ENCODE peak calls at places on chromosomes 5 and 9, in seven cellular contexts. One of them, this sample, is unnamed.

GRCh38 chr5:175059687-175060194 is 335.4 kb downstream of the MSX2 start:
- DNase-seq in cardiac muscle cell: no peak
- DNase-seq in uterus: no peak
- DNase-seq in AG04450: peak
- DNase-seq in GM23338: peak
- DNase-seq in GM12878: no peak
- DNase-seq in foreskin fibroblast: no peak
- DNase-seq in this sample: no peak

GRCh38 chr9:2639786-2640185 is 18.2 kb downstream of the VLDLR start:
- DNase-seq in cardiac muscle cell: peak
- DNase-seq in uterus: no peak
- DNase-seq in AG04450: no peak
- DNase-seq in GM23338: no peak
- DNase-seq in GM12878: no peak
- DNase-seq in foreskin fibroblast: peak
- DNase-seq in this sample: no peak

GRCh38 chr9:22147818-22148573 is 138.9 kb upstream of the CDKN2B start:
- DNase-seq in cardiac muscle cell: peak
- DNase-seq in uterus: no peak
- DNase-seq in AG04450: peak
- DNase-seq in GM23338: no peak
- DNase-seq in GM12878: no peak
- DNase-seq in foreskin fibroblast: peak
- DNase-seq in this sample: peak

GRCh38 chr5:169637085-169637855 is at the start of gene DOCK2:
- DNase-seq in cardiac muscle cell: no peak
- DNase-seq in uterus: no peak
- DNase-seq in AG04450: no peak
- DNase-seq in GM23338: peak
- DNase-seq in GM12878: no peak
- DNase-seq in foreskin fibroblast: no peak
- DNase-seq in this sample: no peak

GRCh38 chr5:95859327-95860060 is 37.0 kb upstream of the GLRX start:
- DNase-seq in cardiac muscle cell: peak
- DNase-seq in uterus: peak
- DNase-seq in AG04450: peak
- DNase-seq in GM23338: no peak
- DNase-seq in GM12878: no peak
- DNase-seq in foreskin fibroblast: peak
- DNase-seq in this sample: no peak

GRCh38 chr5:171418316-171418981 is 998 bp upstream of the FGF18 start:
- DNase-seq in cardiac muscle cell: peak
- DNase-seq in uterus: peak
- DNase-seq in AG04450: peak
- DNase-seq in GM23338: peak
- DNase-seq in GM12878: no peak
- DNase-seq in foreskin fibroblast: peak
- DNase-seq in this sample: peak

GRCh38 chr5:174087783-174088182 is 42.3 kb downstream of the NSG2 start:
- DNase-seq in cardiac muscle cell: no peak
- DNase-seq in uterus: no peak
- DNase-seq in AG04450: no peak
- DNase-seq in GM23338: no peak
- DNase-seq in GM12878: no peak
- DNase-seq in foreskin fibroblast: no peak
- DNase-seq in this sample: no peak

GRCh38 chr5:124650960-124651662 is 95.3 kb downstream of the ZNF608 start:
- DNase-seq in cardiac muscle cell: peak
- DNase-seq in uterus: no peak
- DNase-seq in AG04450: peak
- DNase-seq in GM23338: no peak
- DNase-seq in GM12878: no peak
- DNase-seq in foreskin fibroblast: no peak
- DNase-seq in this sample: peak

GRCh38 chr9:137127301-137128157 is 11.4 kb upstream of the GRIN1 start:
- DNase-seq in cardiac muscle cell: peak
- DNase-seq in uterus: no peak
- DNase-seq in AG04450: no peak
- DNase-seq in GM23338: no peak
- DNase-seq in GM12878: no peak
- DNase-seq in foreskin fibroblast: no peak
- DNase-seq in this sample: no peak

GRCh38 chr5:135490245-135491037 is 38.3 kb upstream of the TIFAB start:
- DNase-seq in cardiac muscle cell: peak
- DNase-seq in uterus: no peak
- DNase-seq in AG04450: no peak
- DNase-seq in GM23338: peak
- DNase-seq in GM12878: no peak
- DNase-seq in foreskin fibroblast: no peak
- DNase-seq in this sample: no peak

GRCh38 chr5:19547640-19548039 is 440.4 kb downstream of the CDH18 start:
- DNase-seq in cardiac muscle cell: peak
- DNase-seq in uterus: no peak
- DNase-seq in AG04450: no peak
- DNase-seq in GM23338: no peak
- DNase-seq in GM12878: no peak
- DNase-seq in foreskin fibroblast: peak
- DNase-seq in this sample: no peak

GRCh38 chr5:82403026-82403425 is 124.9 kb upstream of the RPS23 start:
- DNase-seq in cardiac muscle cell: no peak
- DNase-seq in uterus: no peak
- DNase-seq in AG04450: no peak
- DNase-seq in GM23338: no peak
- DNase-seq in GM12878: no peak
- DNase-seq in foreskin fibroblast: no peak
- DNase-seq in this sample: no peak

GRCh38 chr9:121556082-121556481 is 56.4 kb upstream of the GGTA1 start:
- DNase-seq in cardiac muscle cell: no peak
- DNase-seq in uterus: no peak
- DNase-seq in AG04450: no peak
- DNase-seq in GM23338: no peak
- DNase-seq in GM12878: no peak
- DNase-seq in foreskin fibroblast: no peak
- DNase-seq in this sample: no peak

GRCh38 chr5:149434162-149435014 is 55.3 kb upstream of the IL17B start:
- DNase-seq in cardiac muscle cell: peak
- DNase-seq in uterus: peak
- DNase-seq in AG04450: peak
- DNase-seq in GM23338: peak
- DNase-seq in GM12878: no peak
- DNase-seq in foreskin fibroblast: peak
- DNase-seq in this sample: no peak

GRCh38 chr5:127013407-127013806 is 17.0 kb downstream of the MARCHF3 start:
- DNase-seq in cardiac muscle cell: no peak
- DNase-seq in uterus: no peak
- DNase-seq in AG04450: no peak
- DNase-seq in GM23338: no peak
- DNase-seq in GM12878: no peak
- DNase-seq in foreskin fibroblast: peak
- DNase-seq in this sample: no peak

GRCh38 chr5:29089591-29090141 is 2051.3 kb upstream of the CDH9 start:
- DNase-seq in cardiac muscle cell: no peak
- DNase-seq in uterus: no peak
- DNase-seq in AG04450: no peak
- DNase-seq in GM23338: no peak
- DNase-seq in GM12878: no peak
- DNase-seq in foreskin fibroblast: no peak
- DNase-seq in this sample: no peak

GRCh38 chr5:6522337-6522736 is 73.7 kb downstream of the UBE2QL1 start:
- DNase-seq in cardiac muscle cell: no peak
- DNase-seq in uterus: no peak
- DNase-seq in AG04450: no peak
- DNase-seq in GM23338: no peak
- DNase-seq in GM12878: no peak
- DNase-seq in foreskin fibroblast: no peak
- DNase-seq in this sample: no peak

GRCh38 chr5:6525422-6525821 is 76.8 kb downstream of the UBE2QL1 start:
- DNase-seq in cardiac muscle cell: no peak
- DNase-seq in uterus: no peak
- DNase-seq in AG04450: no peak
- DNase-seq in GM23338: no peak
- DNase-seq in GM12878: no peak
- DNase-seq in foreskin fibroblast: no peak
- DNase-seq in this sample: no peak

GRCh38 chr5:6522983-6523382 is 74.3 kb downstream of the UBE2QL1 start:
- DNase-seq in cardiac muscle cell: no peak
- DNase-seq in uterus: no peak
- DNase-seq in AG04450: no peak
- DNase-seq in GM23338: no peak
- DNase-seq in GM12878: no peak
- DNase-seq in foreskin fibroblast: no peak
- DNase-seq in this sample: no peak

GRCh38 chr5:6527749-6528455 is 79.2 kb downstream of the UBE2QL1 start:
- DNase-seq in cardiac muscle cell: no peak
- DNase-seq in uterus: no peak
- DNase-seq in AG04450: no peak
- DNase-seq in GM23338: no peak
- DNase-seq in GM12878: no peak
- DNase-seq in foreskin fibroblast: no peak
- DNase-seq in this sample: no peak

DNA sequence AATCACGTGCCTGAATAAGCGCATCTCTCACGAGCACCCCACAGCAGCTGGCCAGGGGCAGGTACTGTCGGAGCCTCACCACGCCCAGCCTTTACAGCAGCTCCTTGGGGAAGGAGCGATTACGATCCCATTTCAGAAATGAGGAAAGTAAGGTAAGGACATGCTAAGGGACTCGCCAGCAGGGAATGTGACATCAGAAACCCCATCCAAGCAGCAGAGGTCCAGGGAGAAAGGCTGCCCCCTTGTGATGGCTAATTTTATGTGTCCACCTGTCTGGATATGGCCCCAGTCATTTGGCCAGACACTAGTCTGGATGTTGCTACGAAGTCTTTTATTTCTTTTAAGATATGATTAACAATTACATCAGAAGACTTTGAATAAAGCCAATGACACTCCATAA is 77.3 kb downstream of the UBE2QL1 start:
- DNase-seq in cardiac muscle cell: peak
- DNase-seq in uterus: no peak
- DNase-seq in AG04450: no peak
- DNase-seq in GM23338: peak
- DNase-seq in GM12878: no peak
- DNase-seq in foreskin fibroblast: no peak
- DNase-seq in this sample: no peak
- TF ChIP-seq CTCF in cardiac muscle cell: peak
- TF ChIP-seq CTCF in uterus: no peak
- TF ChIP-seq CTCF in AG04450: no peak
- TF ChIP-seq CTCF in GM23338: peak
- TF ChIP-seq CTCF in GM12878: peak
- TF ChIP-seq CTCF in foreskin fibroblast: peak
- TF ChIP-seq CTCF in this sample: peak

DNA sequence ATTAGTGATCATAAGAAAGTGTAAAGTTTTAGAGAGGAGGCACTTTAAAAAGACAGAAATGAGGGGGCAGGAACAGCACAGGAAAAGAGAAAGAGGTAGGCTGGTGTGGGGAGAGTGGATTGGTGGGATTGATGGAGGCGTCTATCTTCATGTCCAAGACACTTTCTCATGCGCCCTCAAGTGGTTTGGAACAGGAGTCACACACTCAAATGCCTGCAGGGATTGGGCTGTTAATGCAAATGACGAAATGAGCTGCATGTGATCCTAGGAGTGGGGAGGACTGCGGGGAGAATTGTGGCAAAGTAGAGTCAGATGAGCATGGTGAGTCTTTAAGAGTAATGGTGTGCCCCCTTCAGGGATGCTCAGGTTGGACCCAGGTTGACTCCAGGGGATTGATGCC is 5.5 kb downstream of the SLC36A3 start:
- DNase-seq in cardiac muscle cell: peak
- DNase-seq in uterus: no peak
- DNase-seq in AG04450: no peak
- DNase-seq in GM23338: peak
- DNase-seq in GM12878: peak
- DNase-seq in foreskin fibroblast: peak
- DNase-seq in this sample: no peak
- H3K4me3 ChIP-seq in cardiac muscle cell: no peak
- H3K4me3 ChIP-seq in uterus: no peak
- H3K4me3 ChIP-seq in AG04450: no peak
- H3K4me3 ChIP-seq in GM23338: no peak
- H3K4me3 ChIP-seq in GM12878: no peak
- H3K4me3 ChIP-seq in foreskin fibroblast: no peak
- H3K4me3 ChIP-seq in this sample: no peak

DNA sequence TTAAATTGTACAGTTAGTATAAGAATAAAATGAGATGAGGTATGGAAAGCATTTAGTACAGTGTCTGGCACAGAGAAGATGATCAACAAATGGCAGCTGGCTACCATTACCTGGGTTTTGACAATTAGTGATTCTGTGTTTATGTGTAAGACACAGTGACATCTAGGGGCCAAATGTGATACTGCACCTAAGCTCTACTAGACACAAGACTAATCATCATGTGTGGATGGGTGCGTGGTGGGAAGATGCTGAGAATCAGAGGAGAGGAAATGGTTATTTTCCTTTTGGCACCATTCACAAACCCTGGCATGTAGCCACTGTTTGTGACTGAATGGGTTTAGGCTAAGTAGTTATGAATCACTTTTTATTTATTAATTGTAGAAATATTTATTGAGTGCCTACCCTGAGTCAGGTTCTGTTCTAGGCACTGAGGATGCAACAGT is 109.8 kb upstream of the TBC1D2 start:
- DNase-seq in cardiac muscle cell: peak
- DNase-seq in uterus: no peak
- DNase-seq in AG04450: no peak
- DNase-seq in GM23338: peak
- DNase-seq in GM12878: no peak
- DNase-seq in foreskin fibroblast: peak
- DNase-seq in this sample: peak
- TF ChIP-seq CTCF in cardiac muscle cell: peak
- TF ChIP-seq CTCF in uterus: no peak
- TF ChIP-seq CTCF in AG04450: peak
- TF ChIP-seq CTCF in GM23338: peak
- TF ChIP-seq CTCF in GM12878: peak
- TF ChIP-seq CTCF in foreskin fibroblast: peak
- TF ChIP-seq CTCF in this sample: peak

GRCh38 chr9:131274674-131275331 is 1.5 kb downstream of the FAM78A start:
- DNase-seq in cardiac muscle cell: no peak
- DNase-seq in uterus: no peak
- DNase-seq in AG04450: no peak
- DNase-seq in GM23338: no peak
- DNase-seq in GM12878: no peak
- DNase-seq in foreskin fibroblast: no peak
- DNase-seq in this sample: no peak

GRCh38 chr9:131273146-131273545 is 3.2 kb downstream of the FAM78A start:
- DNase-seq in cardiac muscle cell: no peak
- DNase-seq in uterus: no peak
- DNase-seq in AG04450: no peak
- DNase-seq in GM23338: no peak
- DNase-seq in GM12878: no peak
- DNase-seq in foreskin fibroblast: no peak
- DNase-seq in this sample: no peak

GRCh38 chr9:131275332-131276106 is 791 bp downstream of the FAM78A start:
- DNase-seq in cardiac muscle cell: no peak
- DNase-seq in uterus: no peak
- DNase-seq in AG04450: no peak
- DNase-seq in GM23338: peak
- DNase-seq in GM12878: no peak
- DNase-seq in foreskin fibroblast: no peak
- DNase-seq in this sample: no peak

GRCh38 chr9:131272212-131272611 is 4.1 kb downstream of the FAM78A start:
- DNase-seq in cardiac muscle cell: no peak
- DNase-seq in uterus: no peak
- DNase-seq in AG04450: no peak
- DNase-seq in GM23338: no peak
- DNase-seq in GM12878: no peak
- DNase-seq in foreskin fibroblast: no peak
- DNase-seq in this sample: no peak

GRCh38 chr9:131273791-131274673 is 2.3 kb downstream of the FAM78A start:
- DNase-seq in cardiac muscle cell: no peak
- DNase-seq in uterus: no peak
- DNase-seq in AG04450: no peak
- DNase-seq in GM23338: no peak
- DNase-seq in GM12878: no peak
- DNase-seq in foreskin fibroblast: no peak
- DNase-seq in this sample: no peak
- H3K4me3 ChIP-seq in cardiac muscle cell: peak
- H3K4me3 ChIP-seq in uterus: no peak
- H3K4me3 ChIP-seq in AG04450: no peak
- H3K4me3 ChIP-seq in GM23338: no peak
- H3K4me3 ChIP-seq in GM12878: peak
- H3K4me3 ChIP-seq in foreskin fibroblast: no peak
- H3K4me3 ChIP-seq in this sample: no peak